ENCODE peak calls at places on chromosomes 3 and 15, in five cellular contexts. M is aorta, R is A549, D is PC-9, Q is upper lobe of left lung. X is an unnamed sample.

GRCh38 chr3:126784254-126784653 is 80.2 kb downstream of the CHCHD6 start:
- DNase-seq in M (no peak), R (no peak), D (no peak), Q (no peak), X (no peak)

GRCh38 chr3:69425249-69425648 is 39.4 kb upstream of the FRMD4B start:
- DNase-seq in M (no peak), R (peak), D (peak), Q (no peak), X (no peak)

GRCh38 chr3:4981688-4982494 is 2.7 kb downstream of the BHLHE40 start:
- DNase-seq in M (no peak), R (peak), D (peak), Q (peak), X (no peak)

GRCh38 chr3:113018461-113019181 is 27.8 kb downstream of the GTPBP8 start:
- DNase-seq in M (no peak), R (no peak), D (no peak), Q (no peak), X (no peak)

GRCh38 chr3:195230244-195230643 is 40.7 kb downstream of the XXYLT1 start:
- DNase-seq in M (no peak), R (no peak), D (no peak), Q (no peak), X (no peak)

GRCh38 chr15:85693277-85693676 is 101.4 kb downstream of the KLHL25 start:
- DNase-seq in M (no peak), R (no peak), D (no peak), Q (no peak), X (no peak)

GRCh38 chr3:82087958-82088357 is 326.5 kb upstream of the GBE1 start:
- DNase-seq in M (no peak), R (peak), D (peak), Q (no peak), X (peak)

GRCh38 chr3:52302426-52303185 is 13.5 kb upstream of the DNAH1 start:
- DNase-seq in M (no peak), R (no peak), D (no peak), Q (no peak), X (no peak)

GRCh38 chr3:168165390-168166269 is 69.9 kb upstream of the GOLIM4 start:
- DNase-seq in M (peak), R (peak), D (peak), Q (peak), X (no peak)

GRCh38 chr3:42685363-42685881 is at the start of gene KLHL40:
- DNase-seq in M (peak), R (no peak), D (no peak), Q (no peak), X (no peak)

GRCh38 chr15:98581715-98582114 is 66.6 kb upstream of the IGF1R start:
- DNase-seq in M (no peak), R (no peak), D (no peak), Q (no peak), X (no peak)

GRCh38 chr3:8822141-8822540 is 52.7 kb upstream of the OXTR start:
- DNase-seq in M (no peak), R (no peak), D (peak), Q (no peak), X (no peak)

GRCh38 chr15:41983221-41983620 is 10.9 kb upstream of the EHD4 start:
- DNase-seq in M (no peak), R (no peak), D (no peak), Q (no peak), X (no peak)

GRCh38 chr3:185843126-185843525 is 18.3 kb upstream of the IGF2BP2 start:
- DNase-seq in M (no peak), R (no peak), D (no peak), Q (no peak), X (no peak)

GRCh38 chr15:80160570-80161156 is 7.9 kb downstream of the FAH start:
- DNase-seq in M (peak), R (peak), D (peak), Q (peak), X (peak)

GRCh38 chr3:152474585-152474984 is 205.9 kb downstream of the MBNL1 start:
- DNase-seq in M (no peak), R (peak), D (peak), Q (no peak), X (peak)

GRCh38 chr3:88142094-88142624 is 7.6 kb upstream of the C3orf38 start:
- DNase-seq in M (no peak), R (no peak), D (no peak), Q (no peak), X (no peak)

GRCh38 chr3:154164387-154164786 is 43.2 kb downstream of the ARHGEF26 start:
- DNase-seq in M (no peak), R (no peak), D (no peak), Q (no peak), X (no peak)

GRCh38 chr3:157574580-157574979 is 71.4 kb upstream of the VEPH1 start:
- DNase-seq in M (no peak), R (no peak), D (no peak), Q (no peak), X (no peak)

GRCh38 chr3:38588995-38589937 is 60.2 kb downstream of the SCN5A start:
- DNase-seq in M (peak), R (no peak), D (no peak), Q (peak), X (no peak)

GRCh38 chr3:37537914-37538691 is 323.6 kb upstream of the CTDSPL start:
- DNase-seq in M (no peak), R (no peak), D (no peak), Q (no peak), X (no peak)

GRCh38 chr15:89447676-89448075 is 48.7 kb downstream of the RHCG start:
- DNase-seq in M (no peak), R (no peak), D (no peak), Q (no peak), X (no peak)

GRCh38 chr3:170420307-170420821 is 1.7 kb downstream of the CLDN11 start:
- DNase-seq in M (no peak), R (no peak), D (no peak), Q (no peak), X (no peak)

GRCh38 chr3:82085811-82086475 is 324.5 kb upstream of the GBE1 start:
- DNase-seq in M (no peak), R (no peak), D (no peak), Q (no peak), X (no peak)

GRCh38 chr3:134463676-134464611 is 21.8 kb downstream of the ANAPC13 start:
- DNase-seq in M (peak), R (no peak), D (no peak), Q (no peak), X (no peak)

GRCh38 chr3:52367891-52368880 is 52.1 kb downstream of the DNAH1 start:
- DNase-seq in M (no peak), R (no peak), D (no peak), Q (no peak), X (no peak)

GRCh38 chr3:35383216-35383615 is 256.1 kb upstream of the ARPP21 start:
- DNase-seq in M (no peak), R (no peak), D (no peak), Q (no peak), X (no peak)

GRCh38 chr15:90178468-90179435 is 22.4 kb upstream of the SEMA4B start:
- DNase-seq in M (no peak), R (no peak), D (no peak), Q (no peak), X (no peak)

GRCh38 chr3:149384911-149385321 is 7.5 kb upstream of the TM4SF1 start:
- DNase-seq in M (no peak), R (peak), D (no peak), Q (no peak), X (peak)

GRCh38 chr3:139353920-139354556 is 10.2 kb downstream of the MRPS22 start:
- DNase-seq in M (no peak), R (peak), D (peak), Q (no peak), X (peak)

GRCh38 chr3:186969607-186970006 is 39.3 kb downstream of the ST6GAL1 start:
- DNase-seq in M (no peak), R (no peak), D (no peak), Q (no peak), X (no peak)
- H3K27ac ChIP-seq in M (peak), R (no peak), D (no peak), Q (peak), X (no peak)

GRCh38 chr3:72661115-72661457 is 187.2 kb downstream of the SHQ1 start:
- DNase-seq in M (peak), R (peak), D (peak), Q (peak), X (peak)
- H3K27ac ChIP-seq in M (no peak), R (peak), D (no peak), Q (no peak), X (no peak)

GRCh38 chr3:107982165-107982564 is 108.7 kb downstream of the CD47 start:
- DNase-seq in M (no peak), R (no peak), D (no peak), Q (no peak), X (no peak)

GRCh38 chr3:107977571-107977970 is 113.3 kb downstream of the CD47 start:
- DNase-seq in M (no peak), R (no peak), D (no peak), Q (no peak), X (no peak)

GRCh38 chr3:107978116-107979057 is 112.4 kb downstream of the CD47 start:
- DNase-seq in M (no peak), R (no peak), D (no peak), Q (no peak), X (no peak)

GRCh38 chr3:107981471-107982111 is 109.2 kb downstream of the CD47 start:
- DNase-seq in M (peak), R (no peak), D (peak), Q (peak), X (no peak)

DNA sequence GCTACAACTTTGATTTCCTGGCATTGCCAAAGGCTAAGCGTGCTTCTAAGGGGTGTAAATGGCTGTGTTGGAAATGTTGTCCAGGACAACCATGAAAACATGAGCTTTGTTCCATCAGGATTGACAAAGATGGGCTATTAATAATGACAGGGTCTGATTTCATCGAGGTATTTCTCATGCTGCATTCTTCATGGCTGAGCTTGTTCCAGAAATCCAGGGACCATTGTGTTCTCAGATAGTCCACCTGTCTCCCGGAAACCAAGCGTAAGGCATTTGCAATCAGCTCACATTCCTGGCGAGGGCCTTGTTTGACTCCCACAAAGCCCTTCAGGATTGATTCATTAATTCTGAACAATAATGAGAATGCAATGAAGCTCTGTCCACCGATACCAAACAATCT is 111.3 kb downstream of the CD47 start:
- DNase-seq in M (no peak), R (no peak), D (no peak), Q (no peak), X (no peak)
- H3K27ac ChIP-seq in M (no peak), R (no peak), D (no peak), Q (no peak), X (no peak)

GRCh38 chr3:14764331-14765064 is 54.3 kb upstream of the FGD5 start:
- DNase-seq in M (no peak), R (no peak), D (no peak), Q (no peak), X (no peak)
- H3K27ac ChIP-seq in M (no peak), R (no peak), D (no peak), Q (no peak), X (no peak)

DNA sequence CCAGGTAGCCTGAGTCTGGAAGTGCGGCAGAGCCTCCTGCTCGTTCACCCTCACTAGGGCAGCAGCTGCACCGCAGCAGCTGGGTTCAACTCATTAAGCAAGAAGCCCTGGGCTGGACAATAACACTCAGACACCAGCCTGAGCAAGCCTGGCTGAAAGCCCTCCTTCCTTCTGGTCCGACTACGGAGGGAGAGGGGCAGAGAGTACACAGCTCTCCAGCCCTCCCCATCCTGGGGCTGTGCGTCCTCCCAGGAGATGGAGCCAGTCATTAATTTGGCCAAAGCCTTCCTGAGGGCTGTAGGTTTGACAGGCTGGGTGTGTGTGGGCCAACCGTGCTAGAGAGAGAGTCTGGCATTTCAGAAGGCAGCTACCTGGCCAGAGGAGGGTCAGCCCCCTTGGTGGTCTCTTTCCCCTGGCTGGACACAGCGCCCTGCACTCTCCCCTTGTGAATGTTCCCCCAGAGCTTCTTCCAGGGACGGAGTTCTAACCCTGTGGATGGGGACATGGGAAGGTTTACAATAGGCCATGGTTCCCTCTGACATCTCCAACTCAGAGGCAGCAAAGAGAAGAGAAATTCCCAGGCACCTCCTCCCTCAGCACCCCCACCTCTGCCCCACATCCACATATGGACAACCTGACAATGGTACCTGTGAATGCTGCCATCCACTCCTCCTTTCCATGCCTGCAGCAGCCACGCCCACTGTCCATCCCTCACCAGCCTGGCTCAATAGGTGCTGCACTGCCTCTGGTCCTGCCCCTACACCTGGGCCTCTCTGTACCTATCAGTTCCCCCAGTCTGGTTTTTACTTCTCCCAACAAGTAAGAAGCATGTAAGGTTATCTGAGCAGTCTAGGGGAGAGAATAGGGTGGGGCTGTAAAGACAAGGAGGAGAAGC is 6.5 kb downstream of the CHRNB4 start:
- DNase-seq in M (no peak), R (no peak), D (no peak), Q (no peak), X (no peak)
- H3K27ac ChIP-seq in M (no peak), R (no peak), D (no peak), Q (no peak), X (no peak)

GRCh38 chr3:129623447-129624118 is 17.1 kb upstream of the PLXND1 start:
- DNase-seq in M (peak), R (peak), D (no peak), Q (peak), X (no peak)
- H3K27ac ChIP-seq in M (no peak), R (peak), D (no peak), Q (peak), X (no peak)

GRCh38 chr3:128491900-128492352 is 1.1 kb downstream of the GATA2 start:
- DNase-seq in M (no peak), R (no peak), D (no peak), Q (peak), X (no peak)
- H3K27ac ChIP-seq in M (no peak), R (no peak), D (no peak), Q (peak), X (no peak)

GRCh38 chr15:47383801-47384200 is 333.5 kb upstream of the SEMA6D start:
- DNase-seq in M (no peak), R (no peak), D (no peak), Q (no peak), X (no peak)
- H3K27ac ChIP-seq in M (no peak), R (no peak), D (no peak), Q (no peak), X (peak)

GRCh38 chr15:72200395-72201237 is 3.0 kb upstream of the GRAMD2A start:
- DNase-seq in M (no peak), R (no peak), D (no peak), Q (no peak), X (no peak)

GRCh38 chr15:72201346-72202029 is 3.9 kb upstream of the GRAMD2A start:
- DNase-seq in M (no peak), R (no peak), D (no peak), Q (no peak), X (no peak)

GRCh38 chr15:72203507-72203837 is 5.9 kb upstream of the GRAMD2A start:
- DNase-seq in M (peak), R (peak), D (no peak), Q (no peak), X (peak)

GRCh38 chr15:72202801-72203506 is 5.4 kb upstream of the GRAMD2A start:
- DNase-seq in M (no peak), R (no peak), D (no peak), Q (no peak), X (no peak)

GRCh38 chr15:72202302-72202701 is 4.7 kb upstream of the GRAMD2A start:
- DNase-seq in M (no peak), R (no peak), D (no peak), Q (no peak), X (no peak)
- H3K27ac ChIP-seq in M (no peak), R (no peak), D (peak), Q (no peak), X (peak)